ENCODE peak calls at places on chromosomes 1 and 21, in eight cellular contexts. J is ovary, C is tibial nerve, V is suprapubic skin, Y is endothelial cell of umbilical vein, T is gastrocnemius medialis, P is body of pancreas, S is heart left ventricle. Q is an unnamed sample.

GRCh38 chr21:36803801-36804452 is 105.0 kb downstream of the SIM2 start:
- DNase-seq in J (no peak), C (no peak), V (no peak), Y (no peak), T (no peak), P (no peak), S (no peak), Q (no peak)

GRCh38 chr1:184019066-184019465 is 18.5 kb downstream of the COLGALT2 start:
- DNase-seq in J (no peak), C (no peak), V (no peak), Y (no peak), T (no peak), P (no peak), S (no peak), Q (no peak)

GRCh38 chr1:54222711-54223110 is 22.7 kb downstream of the MRPL37 start:
- DNase-seq in J (no peak), C (no peak), V (no peak), Y (no peak), T (no peak), P (no peak), S (no peak), Q (no peak)

GRCh38 chr1:112524251-112524650 is 15.5 kb downstream of the WNT2B start:
- DNase-seq in J (peak; percentile 84), C (no peak), V (no peak), Y (no peak), T (no peak), P (no peak), S (peak; percentile 53), Q (no peak)

GRCh38 chr1:6474815-6475282 is 8.9 kb upstream of the TNFRSF25 start:
- DNase-seq in J (no peak), C (no peak), V (no peak), Y (no peak), T (no peak), P (no peak), S (no peak), Q (no peak)

GRCh38 chr1:7726623-7727022 is 44.5 kb upstream of the VAMP3 start:
- DNase-seq in J (no peak), C (no peak), V (no peak), Y (peak; percentile 21), T (no peak), P (no peak), S (no peak), Q (no peak)

GRCh38 chr1:197307551-197307950 is 39.5 kb downstream of the CRB1 start:
- DNase-seq in J (no peak), C (no peak), V (no peak), Y (no peak), T (no peak), P (no peak), S (no peak), Q (no peak)

GRCh38 chr1:172254521-172255222 is 165.8 kb upstream of the C1orf105 start:
- DNase-seq in J (no peak), C (no peak), V (no peak), Y (peak; percentile 72), T (no peak), P (no peak), S (no peak), Q (peak; percentile 52)

GRCh38 chr1:11045428-11046269 is 1.4 kb downstream of the MASP2 start:
- DNase-seq in J (peak; percentile 26), C (no peak), V (no peak), Y (no peak), T (no peak), P (no peak), S (no peak), Q (no peak)

GRCh38 chr1:41038110-41038509 is 16.6 kb upstream of the SLFNL1 start:
- DNase-seq in J (no peak), C (no peak), V (no peak), Y (no peak), T (no peak), P (no peak), S (no peak), Q (no peak)

GRCh38 chr1:25562101-25562927 is 18.9 kb downstream of the LDLRAP1 start:
- DNase-seq in J (no peak), C (no peak), V (no peak), Y (no peak), T (no peak), P (peak; percentile 63), S (no peak), Q (no peak)

GRCh38 chr1:17433261-17433660 is 6.2 kb downstream of the RCC2 start:
- DNase-seq in J (no peak), C (no peak), V (no peak), Y (no peak), T (no peak), P (no peak), S (no peak), Q (no peak)

GRCh38 chr1:182069028-182069466 is 7.5 kb upstream of the ZNF648 start:
- DNase-seq in J (peak; percentile 77), C (no peak), V (no peak), Y (peak; percentile 26), T (peak; percentile 32), P (peak; percentile 70), S (peak; percentile 51), Q (peak; percentile 18)

GRCh38 chr1:203338335-203339036 is 12.4 kb downstream of the FMOD start:
- DNase-seq in J (peak; percentile 73), C (no peak), V (no peak), Y (peak; percentile 74), T (no peak), P (peak; percentile 79), S (peak; percentile 70), Q (peak; percentile 53)

DNA sequence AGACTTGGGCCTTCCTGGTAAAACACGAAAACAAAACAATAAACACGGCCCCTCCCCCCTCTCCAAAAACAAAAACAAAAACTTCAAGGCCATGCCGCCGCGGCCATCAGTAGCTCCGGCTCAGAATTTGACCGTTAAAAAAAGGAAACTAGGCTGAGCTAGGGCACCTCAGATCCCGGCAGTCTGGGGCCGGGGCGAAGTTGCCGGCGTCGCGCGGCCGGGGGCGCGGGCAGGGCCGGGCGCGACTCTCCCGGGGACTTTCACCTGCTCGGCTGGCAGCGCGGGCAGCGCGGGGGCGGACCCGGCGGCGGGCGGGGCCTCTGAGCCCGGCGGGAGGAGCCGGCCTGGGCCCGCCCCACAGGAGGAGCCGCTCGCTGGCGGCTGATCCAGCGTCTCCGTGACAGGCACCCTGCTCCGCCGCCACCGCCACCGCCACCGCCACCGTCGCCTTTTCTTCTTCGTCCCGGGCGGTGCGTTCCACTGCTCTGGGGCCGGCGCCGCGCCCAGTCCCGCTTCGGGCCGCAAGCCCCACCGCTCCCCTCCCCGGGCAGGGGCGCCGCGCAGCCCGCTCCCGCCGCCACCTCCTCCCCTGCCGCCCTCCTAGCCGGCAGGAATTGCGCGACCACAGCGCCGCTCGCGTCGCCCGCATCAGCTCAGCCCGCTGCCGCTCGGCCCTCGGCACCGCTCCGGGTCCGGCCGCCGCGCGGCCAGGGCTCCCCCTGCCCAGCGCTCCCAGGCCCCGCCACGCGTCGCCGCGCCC is at the start of gene NOS1AP:
- DNase-seq in J (peak; percentile 64), C (peak; percentile 55), V (peak; percentile 83), Y (peak; percentile 72), T (peak; percentile 61), P (peak; percentile 85), S (peak; percentile 85), Q (peak; percentile 35)
- TF ChIP-seq POLR2A in J (no peak), C (peak; percentile 68), V (no peak), Y (no peak), T (peak; percentile 60), P (peak; percentile 46), S (peak; percentile 65), Q (no peak)

GRCh38 chr1:28551381-28551780 is 1.5 kb upstream of the TRNAU1AP start:
- DNase-seq in J (no peak), C (no peak), V (no peak), Y (no peak), T (no peak), P (no peak), S (no peak), Q (no peak)

GRCh38 chr1:28552482-28553228 is at the start of gene TRNAU1AP:
- DNase-seq in J (peak; percentile 98), C (peak; percentile 91), V (peak; percentile 98), Y (peak; percentile 98), T (peak; percentile 96), P (peak; percentile 97), S (peak; percentile 97), Q (peak; percentile 91)

DNA sequence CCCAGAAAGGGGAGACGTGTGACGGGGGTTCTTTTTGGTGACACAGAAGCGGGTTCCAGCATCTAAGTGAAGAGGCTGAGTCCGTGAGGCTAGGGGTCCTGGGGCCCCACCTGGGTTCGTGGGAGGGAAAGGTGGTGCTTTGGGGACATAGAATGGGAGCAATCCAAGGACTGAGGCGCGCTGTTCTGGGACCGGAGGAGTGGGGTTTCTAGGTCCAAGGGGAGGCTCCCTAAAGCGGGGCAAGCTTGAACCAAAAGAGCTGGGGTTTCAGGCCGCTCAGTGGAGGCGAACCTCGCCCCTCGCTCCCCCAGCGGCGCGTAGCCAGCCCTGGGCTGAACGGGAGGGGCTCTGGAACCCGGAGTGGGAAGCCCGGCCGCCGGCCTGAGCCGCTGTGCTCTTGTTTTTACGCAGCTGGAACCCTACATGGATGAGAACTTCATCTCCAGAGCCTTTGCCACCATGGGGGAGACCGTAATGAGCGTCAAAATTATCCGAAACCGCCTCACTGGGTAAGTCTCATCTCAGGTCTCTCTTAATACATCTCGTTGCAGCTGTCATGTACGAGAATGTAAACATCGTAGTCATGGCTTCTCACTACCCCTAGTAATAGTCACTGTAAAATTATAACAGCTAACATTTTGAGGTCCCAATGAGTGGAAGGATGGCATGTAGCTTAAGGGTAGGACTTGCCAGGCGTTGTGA is 495 bp downstream of the TRNAU1AP start:
- DNase-seq in J (peak; percentile 76), C (no peak), V (no peak), Y (no peak), T (no peak), P (peak; percentile 24), S (peak; percentile 44), Q (no peak)
- TF ChIP-seq POLR2A in J (no peak), C (no peak), V (no peak), Y (no peak), T (no peak), P (no peak), S (no peak), Q (no peak)

GRCh38 chr1:64847666-64848065 is 102.8 kb downstream of the RAVER2 start:
- DNase-seq in J (no peak), C (no peak), V (no peak), Y (no peak), T (no peak), P (no peak), S (no peak), Q (no peak)

GRCh38 chr1:64848136-64848535 is 103.3 kb downstream of the RAVER2 start:
- DNase-seq in J (no peak), C (no peak), V (no peak), Y (no peak), T (no peak), P (no peak), S (no peak), Q (no peak)

GRCh38 chr1:64848812-64849211 is 103.9 kb downstream of the RAVER2 start:
- DNase-seq in J (no peak), C (no peak), V (no peak), Y (no peak), T (no peak), P (no peak), S (no peak), Q (no peak)

GRCh38 chr1:64845831-64846425 is 101.1 kb downstream of the RAVER2 start:
- DNase-seq in J (no peak), C (no peak), V (no peak), Y (no peak), T (no peak), P (no peak), S (no peak), Q (no peak)

GRCh38 chr1:64846573-64847430 is 101.9 kb downstream of the RAVER2 start:
- DNase-seq in J (no peak), C (no peak), V (no peak), Y (no peak), T (no peak), P (no peak), S (no peak), Q (no peak)
- TF ChIP-seq POLR2A in J (no peak), C (no peak), V (no peak), Y (no peak), T (no peak), P (no peak), S (no peak), Q (no peak)

GRCh38 chr1:48225579-48225978 is 3.1 kb downstream of the SLC5A9 start:
- DNase-seq in J (no peak), C (no peak), V (no peak), Y (no peak), T (no peak), P (no peak), S (no peak), Q (no peak)
- TF ChIP-seq POLR2A in J (no peak), C (no peak), V (no peak), Y (no peak), T (no peak), P (no peak), S (no peak), Q (no peak)

Q was measured in HCT116.